ENCODE peak calls at places on chromosomes 13 and 19, in nine cellular contexts. D is nucleus accumbens; J is EL; W is AG04450; M is neural progenitor cell; L is aorta; Z is stimulated activated CD8-positive, alpha-beta memory T cell treated with anti-CD3 and anti-CD28 coated beads, Interleukin-12 subunit alpha, Interleukin-12 subunit beta, amount 100 ng/mL, for 4 hours; C is astrocyte of the spinal cord; S is EH. X is an unnamed sample.

GRCh38 chr19:38203197-38203596 is 20.8 kb downstream of the DPF1 start:
- DNase-seq in L (no peak), Z (no peak), D (no peak), C (no peak), W (no peak), J (no peak), S (no peak), M (no peak), X (no peak)

GRCh38 chr19:19256072-19256969 is 16.8 kb downstream of the TM6SF2 start:
- DNase-seq in D (no peak), W (no peak), J (no peak), Z (no peak), C (no peak), M (peak), S (no peak), L (no peak), X (no peak)

GRCh38 chr19:32669205-32669785 is 5.7 kb downstream of the ANKRD27 start:
- DNase-seq in M (no peak), S (no peak), C (no peak), D (no peak), Z (no peak), J (no peak), W (no peak), L (no peak), X (no peak)

GRCh38 chr19:2375341-2376121 is 15.5 kb downstream of the TMPRSS9 start:
- DNase-seq in D (no peak), M (no peak), S (no peak), C (no peak), L (no peak), J (no peak), W (no peak), Z (no peak), X (no peak)

GRCh38 chr19:41844601-41845000 is at the start of gene LYPD4:
- DNase-seq in W (no peak), J (no peak), D (no peak), L (no peak), Z (no peak), C (no peak), S (no peak), M (no peak), X (no peak)

GRCh38 chr13:100128373-100128772 is 39.5 kb downstream of the PCCA start:
- DNase-seq in J (peak), D (no peak), C (peak), M (no peak), L (no peak), S (peak), W (peak), Z (no peak), X (no peak)

GRCh38 chr19:326851-327250 is 17.7 kb downstream of the MIER2 start:
- DNase-seq in Z (no peak), J (no peak), M (no peak), C (no peak), S (no peak), L (no peak), D (no peak), W (no peak), X (no peak)

GRCh38 chr19:49133621-49134454 is 14.5 kb downstream of the PPFIA3 start:
- DNase-seq in Z (no peak), C (peak), D (no peak), W (no peak), M (peak), S (peak), L (peak), J (peak), X (no peak)

GRCh38 chr19:29809795-29810503 is 1.8 kb upstream of the CCNE1 start:
- DNase-seq in S (no peak), Z (no peak), D (no peak), J (no peak), C (no peak), W (no peak), M (no peak), L (no peak), X (no peak)

GRCh38 chr13:28493740-28494536 is 990 bp downstream of the FLT1 start:
- DNase-seq in J (no peak), S (no peak), D (no peak), L (no peak), M (peak), W (no peak), Z (no peak), C (no peak), X (no peak)

GRCh38 chr19:47740866-47741519 is 4.4 kb upstream of the NOP53 start:
- DNase-seq in S (no peak), C (no peak), L (peak), W (no peak), J (no peak), Z (no peak), D (no peak), M (no peak), X (no peak)

GRCh38 chr13:97259787-97260641 is 37.9 kb downstream of the MBNL2 start:
- DNase-seq in J (peak), W (no peak), M (no peak), D (peak), C (peak), S (peak), L (no peak), Z (no peak), X (no peak)

GRCh38 chr13:38618336-38618735 is 68.5 kb upstream of the FREM2 start:
- DNase-seq in L (no peak), Z (no peak), J (no peak), W (no peak), M (no peak), C (no peak), D (no peak), S (no peak), X (no peak)

GRCh38 chr13:113013303-113013702 is 44.3 kb downstream of the MCF2L start:
- DNase-seq in C (no peak), S (no peak), D (no peak), J (no peak), M (no peak), Z (no peak), W (no peak), L (no peak), X (no peak)

GRCh38 chr13:76296751-76297150 is 589.5 kb downstream of the KCTD12 start:
- DNase-seq in D (no peak), C (no peak), W (no peak), Z (no peak), M (no peak), S (no peak), L (no peak), J (no peak), X (no peak)

GRCh38 chr13:98026457-98026857 is 73.0 kb downstream of the IPO5 start:
- DNase-seq in C (peak), J (peak), Z (no peak), S (peak), D (no peak), W (no peak), L (no peak), M (no peak), X (no peak)

X was measured in activated gamma-delta T cell treated with anti-CD3 and anti-CD28 coated beads, Interleukin-2, amount 50 U/mL, for 16 hours.